ENCODE peak calls at places on chromosomes 12 and 14, in eight cellular contexts. T, Q, N, A, Z, O, P and D are unnamed samples.

GRCh38 chr12:45130881-45131281 is 80.0 kb upstream of the DBX2 start:
- DNase-seq in T (peak; percentile 70), P (peak; percentile 71), N (peak; percentile 67), Q (peak; percentile 63), O (peak; percentile 76), Z (peak; percentile 56), A (peak; percentile 63), D (peak; percentile 59)

GRCh38 chr14:22886500-22887259 is 3.7 kb downstream of the REM2 start:
- DNase-seq in O (peak; percentile 89), N (peak; percentile 76), T (peak; percentile 92), Z (peak; percentile 82), Q (peak; percentile 49), P (peak; percentile 61), A (peak; percentile 13), D (peak; percentile 31)

GRCh38 chr12:66140726-66141125 is 10.2 kb upstream of the LLPH start:
- DNase-seq in T (no peak), N (peak; percentile 47), Q (no peak), O (no peak), P (no peak), Z (no peak), A (no peak), D (no peak)

GRCh38 chr12:32875990-32876389 is 20.6 kb downstream of the PKP2 start:
- DNase-seq in O (no peak), Z (no peak), A (no peak), T (no peak), P (no peak), N (no peak), Q (no peak), D (no peak)

GRCh38 chr14:74501135-74501614 is 7.6 kb downstream of the ISCA2 start:
- DNase-seq in A (peak; percentile 83), T (peak; percentile 90), N (peak; percentile 87), Z (peak; percentile 75), Q (no peak), O (peak; percentile 89), P (peak; percentile 79), D (peak; percentile 71)

GRCh38 chr12:585062-586061 is 77.9 kb downstream of the NINJ2 start:
- DNase-seq in Z (no peak), P (no peak), N (no peak), T (peak; percentile 24), O (no peak), A (no peak), Q (no peak), D (no peak)

GRCh38 chr14:74492413-74493342 is at the start of gene NPC2:
- DNase-seq in Z (no peak), N (peak; percentile 47), P (no peak), T (no peak), A (no peak), O (no peak), Q (no peak), D (no peak)

GRCh38 chr14:23494223-23494622 is 24.7 kb downstream of the NGDN start:
- DNase-seq in A (peak; percentile 48), O (peak; percentile 94), N (no peak), T (peak; percentile 75), P (peak; percentile 53), Z (peak; percentile 75), Q (no peak), D (peak; percentile 42)

GRCh38 chr14:61186793-61187641 is 94.1 kb downstream of the TMEM30B start:
- DNase-seq in T (no peak), Q (no peak), N (no peak), O (peak; percentile 23), A (no peak), Z (no peak), P (no peak), D (no peak)

GRCh38 chr14:54776361-54777001 is 126.1 kb downstream of the GCH1 start:
- DNase-seq in T (no peak), N (peak; percentile 86), A (peak; percentile 79), P (peak; percentile 92), Z (no peak), O (no peak), Q (no peak), D (peak; percentile 90)

GRCh38 chr12:2640281-2640680 is 154.5 kb upstream of the FKBP4 start:
- DNase-seq in Q (no peak), N (peak; percentile 89), O (no peak), P (no peak), A (no peak), T (no peak), Z (no peak), D (no peak)

GRCh38 chr12:82682326-82682725 is 4.4 kb upstream of the TMTC2 start:
- DNase-seq in Q (no peak), A (no peak), O (peak; percentile 33), Z (no peak), T (no peak), P (no peak), N (peak; percentile 9), D (no peak)

GRCh38 chr14:81729622-81730021 is 196.0 kb upstream of the SEL1L start:
- DNase-seq in O (no peak), A (no peak), P (no peak), Q (no peak), N (no peak), Z (no peak), T (no peak), D (no peak)

GRCh38 chr12:120542166-120542565 is 8.0 kb downstream of the RNF10 start:
- DNase-seq in Q (no peak), Z (no peak), N (no peak), A (no peak), P (no peak), O (no peak), T (no peak), D (no peak)

GRCh38 chr12:104536841-104537240 is 80.1 kb downstream of the CHST11 start:
- DNase-seq in A (no peak), N (peak; percentile 17), P (no peak), Z (no peak), O (no peak), T (no peak), Q (no peak), D (no peak)

GRCh38 chr14:20417250-20418186 is 4.2 kb upstream of the TEP1 start:
- DNase-seq in P (no peak), Q (no peak), A (no peak), N (no peak), Z (no peak), T (no peak), O (no peak), D (no peak)

GRCh38 chr12:118714051-118714460 is 267.3 kb upstream of the SRRM4 start:
- DNase-seq in A (no peak), Q (peak; percentile 34), N (peak; percentile 29), O (peak; percentile 85), P (no peak), T (peak; percentile 68), Z (peak; percentile 54), D (no peak)

GRCh38 chr14:91636604-91637003 is 95.3 kb downstream of the CATSPERB start:
- DNase-seq in Z (no peak), P (no peak), T (no peak), N (peak; percentile 81), A (no peak), Q (no peak), O (no peak), D (no peak)

GRCh38 chr12:93783827-93784226 is 106.7 kb downstream of the CRADD start:
- DNase-seq in N (peak; percentile 19), Z (no peak), P (no peak), O (no peak), A (no peak), T (no peak), Q (no peak), D (no peak)

GRCh38 chr12:129839679-129840078 is 64.1 kb downstream of the TMEM132D start:
- DNase-seq in Z (no peak), N (no peak), O (no peak), A (no peak), T (no peak), Q (no peak), P (peak; percentile 75), D (peak; percentile 65)

DNA sequence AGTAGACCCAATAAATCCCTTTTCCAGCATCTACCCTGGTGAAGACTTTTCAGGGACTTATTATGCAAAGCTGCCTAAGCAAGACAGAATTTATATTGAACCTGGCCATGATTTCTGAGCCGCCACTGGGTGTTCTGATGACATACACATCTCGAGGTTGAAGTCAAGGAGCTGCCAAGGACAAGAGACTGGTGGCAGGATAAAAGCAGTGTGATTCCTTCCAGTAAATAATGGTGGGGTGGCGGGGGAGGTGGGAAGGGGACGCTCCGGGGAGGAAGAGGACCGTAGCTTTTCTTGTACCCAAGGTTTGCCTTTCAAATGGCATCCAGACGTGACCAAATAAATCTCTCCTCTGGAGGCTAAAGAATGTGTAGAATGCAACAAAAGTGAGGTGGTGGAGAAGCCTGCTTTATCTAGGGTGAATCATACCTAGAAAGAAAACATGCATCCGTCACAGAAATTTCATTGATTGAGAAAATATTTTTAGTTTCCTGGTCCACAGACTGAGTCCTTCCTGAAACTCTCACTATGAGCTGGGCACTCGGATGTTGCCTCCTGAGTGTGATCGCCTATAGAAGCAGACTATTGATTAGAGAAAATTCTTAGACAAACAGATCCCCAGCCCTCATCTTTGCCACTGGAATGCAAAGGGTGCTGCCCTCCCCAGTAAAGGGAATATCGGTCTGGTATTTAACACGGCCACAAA is 112.3 kb downstream of the DPF3 start:
- DNase-seq in T (no peak), Z (no peak), P (peak; percentile 91), O (no peak), N (peak; percentile 83), A (peak; percentile 71), Q (no peak), D (peak; percentile 88)
- H3K9ac ChIP-seq in T (no peak overlapping the region), Z (no peak overlapping the region), P (no peak overlapping the region), O (no peak overlapping the region), N (peak overlapping the region; percentile 51), A (no peak overlapping the region), Q (no peak overlapping the region), D (peak overlapping the region; percentile 62)

DNA sequence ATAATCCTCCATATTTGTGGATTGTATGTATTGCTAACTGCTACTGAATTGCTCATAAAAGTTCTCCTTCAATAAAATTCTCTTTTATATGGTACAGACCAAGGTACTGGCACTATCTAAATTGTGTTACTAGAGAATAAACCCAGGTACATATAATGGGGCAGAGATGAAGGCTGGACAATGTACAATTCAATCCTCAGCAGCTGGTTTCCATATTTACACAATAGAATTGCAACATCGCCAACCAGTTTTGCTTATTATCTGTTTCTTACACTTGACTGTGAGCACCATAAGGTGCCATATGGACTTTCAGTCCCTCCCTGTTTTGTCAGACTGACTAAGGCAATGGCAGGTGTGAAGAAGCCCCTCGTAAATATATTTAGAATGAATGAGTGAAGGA is 18.1 kb downstream of the KITLG start:
- DNase-seq in O (no peak), Q (no peak), T (no peak), Z (no peak), P (no peak), N (no peak), A (no peak), D (no peak)
- H3K9ac ChIP-seq in O (no peak overlapping the region), Q (no peak overlapping the region), T (no peak overlapping the region), Z (no peak overlapping the region), P (no peak overlapping the region), N (no peak overlapping the region), A (no peak overlapping the region), D (no peak overlapping the region)

GRCh38 chr12:131795064-131795463 is 33.1 kb upstream of the MMP17 start:
- DNase-seq in A (no peak), T (no peak), Z (no peak), O (no peak), P (no peak), N (no peak), Q (no peak), D (no peak)
- H3K9ac ChIP-seq in A (no peak overlapping the region), T (no peak overlapping the region), Z (no peak overlapping the region), O (no peak overlapping the region), P (no peak overlapping the region), N (no peak overlapping the region), Q (no peak overlapping the region), D (no peak overlapping the region)

DNA sequence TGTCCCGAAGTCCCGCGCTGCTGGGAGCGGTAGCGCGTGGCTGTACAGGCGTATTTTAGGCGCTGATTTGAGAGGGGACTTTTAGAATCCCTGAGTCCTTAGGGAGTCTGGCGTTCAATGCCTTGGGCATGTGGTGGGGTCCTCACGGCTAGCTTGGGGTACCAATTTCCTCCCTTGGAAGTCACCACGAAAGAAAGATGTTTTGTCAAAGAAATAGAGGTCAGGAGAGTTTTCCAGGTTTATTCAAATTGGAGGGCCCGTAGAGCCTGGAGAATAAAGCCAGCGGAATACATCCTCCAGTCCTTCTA is 63.9 kb downstream of the KLHL28 start:
- DNase-seq in Q (peak; percentile 40), A (peak; percentile 41), O (no peak), P (no peak), N (no peak), Z (no peak), T (no peak), D (no peak)
- H3K9ac ChIP-seq in Q (peak overlapping the region; percentile 79), A (peak overlapping the region; percentile 97), O (peak overlapping the region; percentile 43), P (peak overlapping the region; percentile 94), N (peak overlapping the region; percentile 94), Z (peak overlapping the region; percentile 94), T (peak overlapping the region; percentile 91), D (peak overlapping the region; percentile 89)